ENCODE peak calls at places on chromosomes 2 and 18, in eight cellular contexts. One of them, this sample, is unnamed.
A peak's percentile ranks its signal among the peaks of the same experiment; 100 is the strongest.

GRCh38 chr2:217822296-217823252 is 180.2 kb downstream of the TNS1 start:
- DNase-seq in astrocyte of the spinal cord: no peak
- DNase-seq in tibial nerve: no peak
- DNase-seq in GM13976: no peak
- DNase-seq in GM13977: no peak
- DNase-seq in GM06990: no peak
- DNase-seq in activated CD8-positive, alpha-beta T cell treated with anti-CD3 and anti-CD28 coated beads for 36 hours: no peak
- DNase-seq in B cell: no peak
- DNase-seq in this sample: no peak

GRCh38 chr2:2613279-2614199 is 282.5 kb upstream of the MYT1L start:
- DNase-seq in astrocyte of the spinal cord: peak; percentile 89
- DNase-seq in tibial nerve: peak; percentile 61
- DNase-seq in GM13976: peak; percentile 84
- DNase-seq in GM13977: peak; percentile 70
- DNase-seq in GM06990: peak; percentile 69
- DNase-seq in activated CD8-positive, alpha-beta T cell treated with anti-CD3 and anti-CD28 coated beads for 36 hours: peak; percentile 96
- DNase-seq in B cell: peak; percentile 55
- DNase-seq in this sample: peak; percentile 84

GRCh38 chr2:33051586-33052385 is 105.0 kb downstream of the LTBP1 start:
- DNase-seq in astrocyte of the spinal cord: peak; percentile 47
- DNase-seq in tibial nerve: no peak
- DNase-seq in GM13976: no peak
- DNase-seq in GM13977: no peak
- DNase-seq in GM06990: no peak
- DNase-seq in activated CD8-positive, alpha-beta T cell treated with anti-CD3 and anti-CD28 coated beads for 36 hours: no peak
- DNase-seq in B cell: no peak
- DNase-seq in this sample: no peak

GRCh38 chr2:173851256-173851655 is 113.9 kb downstream of the SP3 start:
- DNase-seq in astrocyte of the spinal cord: peak; percentile 14
- DNase-seq in tibial nerve: no peak
- DNase-seq in GM13976: no peak
- DNase-seq in GM13977: no peak
- DNase-seq in GM06990: no peak
- DNase-seq in activated CD8-positive, alpha-beta T cell treated with anti-CD3 and anti-CD28 coated beads for 36 hours: no peak
- DNase-seq in B cell: no peak
- DNase-seq in this sample: no peak

GRCh38 chr2:152406836-152407161 is 71.8 kb downstream of the FMNL2 start:
- DNase-seq in astrocyte of the spinal cord: no peak
- DNase-seq in tibial nerve: no peak
- DNase-seq in GM13976: no peak
- DNase-seq in GM13977: no peak
- DNase-seq in GM06990: peak; percentile 25
- DNase-seq in activated CD8-positive, alpha-beta T cell treated with anti-CD3 and anti-CD28 coated beads for 36 hours: no peak
- DNase-seq in B cell: no peak
- DNase-seq in this sample: no peak

GRCh38 chr2:164840930-164841718 is 499 bp downstream of the COBLL1 start:
- DNase-seq in astrocyte of the spinal cord: peak; percentile 75
- DNase-seq in tibial nerve: peak; percentile 38
- DNase-seq in GM13976: peak; percentile 56
- DNase-seq in GM13977: peak; percentile 64
- DNase-seq in GM06990: peak; percentile 28
- DNase-seq in activated CD8-positive, alpha-beta T cell treated with anti-CD3 and anti-CD28 coated beads for 36 hours: peak; percentile 39
- DNase-seq in B cell: peak; percentile 91
- DNase-seq in this sample: peak; percentile 43

GRCh38 chr2:27375513-27376099 is 4.9 kb downstream of the ZNF513 start:
- DNase-seq in astrocyte of the spinal cord: no peak
- DNase-seq in tibial nerve: no peak
- DNase-seq in GM13976: no peak
- DNase-seq in GM13977: no peak
- DNase-seq in GM06990: no peak
- DNase-seq in activated CD8-positive, alpha-beta T cell treated with anti-CD3 and anti-CD28 coated beads for 36 hours: no peak
- DNase-seq in B cell: no peak
- DNase-seq in this sample: no peak

GRCh38 chr2:120684691-120685402 is 50.8 kb upstream of the GLI2 start:
- DNase-seq in astrocyte of the spinal cord: peak; percentile 18
- DNase-seq in tibial nerve: no peak
- DNase-seq in GM13976: no peak
- DNase-seq in GM13977: no peak
- DNase-seq in GM06990: no peak
- DNase-seq in activated CD8-positive, alpha-beta T cell treated with anti-CD3 and anti-CD28 coated beads for 36 hours: no peak
- DNase-seq in B cell: no peak
- DNase-seq in this sample: no peak

GRCh38 chr2:207473203-207473865 is 56.4 kb upstream of the CREB1 start:
- DNase-seq in astrocyte of the spinal cord: peak; percentile 90
- DNase-seq in tibial nerve: no peak
- DNase-seq in GM13976: peak; percentile 33
- DNase-seq in GM13977: peak; percentile 22
- DNase-seq in GM06990: peak; percentile 25
- DNase-seq in activated CD8-positive, alpha-beta T cell treated with anti-CD3 and anti-CD28 coated beads for 36 hours: peak; percentile 64
- DNase-seq in B cell: no peak
- DNase-seq in this sample: peak; percentile 30

GRCh38 chr2:237180987-237181386 is 95.3 kb downstream of the COPS8 start:
- DNase-seq in astrocyte of the spinal cord: no peak
- DNase-seq in tibial nerve: no peak
- DNase-seq in GM13976: no peak
- DNase-seq in GM13977: no peak
- DNase-seq in GM06990: no peak
- DNase-seq in activated CD8-positive, alpha-beta T cell treated with anti-CD3 and anti-CD28 coated beads for 36 hours: no peak
- DNase-seq in B cell: no peak
- DNase-seq in this sample: no peak

GRCh38 chr2:157415632-157416101 is 28.2 kb downstream of the CYTIP start:
- DNase-seq in astrocyte of the spinal cord: no peak
- DNase-seq in tibial nerve: no peak
- DNase-seq in GM13976: no peak
- DNase-seq in GM13977: no peak
- DNase-seq in GM06990: no peak
- DNase-seq in activated CD8-positive, alpha-beta T cell treated with anti-CD3 and anti-CD28 coated beads for 36 hours: peak; percentile 37
- DNase-seq in B cell: no peak
- DNase-seq in this sample: no peak

GRCh38 chr2:101679037-101679726 is 18.3 kb upstream of the MAP4K4 start:
- DNase-seq in astrocyte of the spinal cord: peak; percentile 86
- DNase-seq in tibial nerve: no peak
- DNase-seq in GM13976: no peak
- DNase-seq in GM13977: no peak
- DNase-seq in GM06990: no peak
- DNase-seq in activated CD8-positive, alpha-beta T cell treated with anti-CD3 and anti-CD28 coated beads for 36 hours: no peak
- DNase-seq in B cell: no peak
- DNase-seq in this sample: no peak

GRCh38 chr2:35410431-35411061 is 945.0 kb upstream of the CRIM1 start:
- DNase-seq in astrocyte of the spinal cord: peak; percentile 50
- DNase-seq in tibial nerve: no peak
- DNase-seq in GM13976: peak; percentile 29
- DNase-seq in GM13977: no peak
- DNase-seq in GM06990: no peak
- DNase-seq in activated CD8-positive, alpha-beta T cell treated with anti-CD3 and anti-CD28 coated beads for 36 hours: peak; percentile 51
- DNase-seq in B cell: peak; percentile 11
- DNase-seq in this sample: peak; percentile 35

GRCh38 chr2:35409762-35410161 is 945.8 kb upstream of the CRIM1 start:
- DNase-seq in astrocyte of the spinal cord: no peak
- DNase-seq in tibial nerve: no peak
- DNase-seq in GM13976: no peak
- DNase-seq in GM13977: no peak
- DNase-seq in GM06990: no peak
- DNase-seq in activated CD8-positive, alpha-beta T cell treated with anti-CD3 and anti-CD28 coated beads for 36 hours: no peak
- DNase-seq in B cell: no peak
- DNase-seq in this sample: no peak

GRCh38 chr2:35415282-35415681 is 940.3 kb upstream of the CRIM1 start:
- DNase-seq in astrocyte of the spinal cord: no peak
- DNase-seq in tibial nerve: no peak
- DNase-seq in GM13976: no peak
- DNase-seq in GM13977: no peak
- DNase-seq in GM06990: no peak
- DNase-seq in activated CD8-positive, alpha-beta T cell treated with anti-CD3 and anti-CD28 coated beads for 36 hours: no peak
- DNase-seq in B cell: no peak
- DNase-seq in this sample: no peak
- TF ChIP-seq CTCF in astrocyte of the spinal cord: peak; percentile 21
- TF ChIP-seq CTCF in tibial nerve: no peak
- TF ChIP-seq CTCF in GM13976: no peak
- TF ChIP-seq CTCF in GM13977: no peak
- TF ChIP-seq CTCF in GM06990: no peak
- TF ChIP-seq CTCF in activated CD8-positive, alpha-beta T cell treated with anti-CD3 and anti-CD28 coated beads for 36 hours: no peak
- TF ChIP-seq CTCF in B cell: no peak
- TF ChIP-seq CTCF in this sample: no peak

GRCh38 chr2:105369777-105370690 is 28.8 kb downstream of the FHL2 start:
- DNase-seq in astrocyte of the spinal cord: peak; percentile 81
- DNase-seq in tibial nerve: peak; percentile 82
- DNase-seq in GM13976: peak; percentile 80
- DNase-seq in GM13977: peak; percentile 73
- DNase-seq in GM06990: peak; percentile 56
- DNase-seq in activated CD8-positive, alpha-beta T cell treated with anti-CD3 and anti-CD28 coated beads for 36 hours: peak; percentile 94
- DNase-seq in B cell: peak; percentile 69
- DNase-seq in this sample: peak; percentile 81

GRCh38 chr2:105371810-105372209 is 27.0 kb downstream of the FHL2 start:
- DNase-seq in astrocyte of the spinal cord: no peak
- DNase-seq in tibial nerve: no peak
- DNase-seq in GM13976: no peak
- DNase-seq in GM13977: no peak
- DNase-seq in GM06990: no peak
- DNase-seq in activated CD8-positive, alpha-beta T cell treated with anti-CD3 and anti-CD28 coated beads for 36 hours: no peak
- DNase-seq in B cell: no peak
- DNase-seq in this sample: no peak

GRCh38 chr2:105365176-105365575 is 27.8 kb downstream of the C2orf49 start:
- DNase-seq in astrocyte of the spinal cord: no peak
- DNase-seq in tibial nerve: no peak
- DNase-seq in GM13976: no peak
- DNase-seq in GM13977: no peak
- DNase-seq in GM06990: no peak
- DNase-seq in activated CD8-positive, alpha-beta T cell treated with anti-CD3 and anti-CD28 coated beads for 36 hours: no peak
- DNase-seq in B cell: no peak
- DNase-seq in this sample: no peak

GRCh38 chr2:105371156-105371555 is 27.7 kb downstream of the FHL2 start:
- DNase-seq in astrocyte of the spinal cord: no peak
- DNase-seq in tibial nerve: no peak
- DNase-seq in GM13976: no peak
- DNase-seq in GM13977: no peak
- DNase-seq in GM06990: no peak
- DNase-seq in activated CD8-positive, alpha-beta T cell treated with anti-CD3 and anti-CD28 coated beads for 36 hours: no peak
- DNase-seq in B cell: no peak
- DNase-seq in this sample: no peak

GRCh38 chr2:105369009-105369408 is 29.8 kb downstream of the FHL2 start:
- DNase-seq in astrocyte of the spinal cord: no peak
- DNase-seq in tibial nerve: no peak
- DNase-seq in GM13976: no peak
- DNase-seq in GM13977: no peak
- DNase-seq in GM06990: no peak
- DNase-seq in activated CD8-positive, alpha-beta T cell treated with anti-CD3 and anti-CD28 coated beads for 36 hours: no peak
- DNase-seq in B cell: no peak
- DNase-seq in this sample: no peak
- TF ChIP-seq CTCF in astrocyte of the spinal cord: no peak
- TF ChIP-seq CTCF in tibial nerve: no peak
- TF ChIP-seq CTCF in GM13976: no peak
- TF ChIP-seq CTCF in GM13977: no peak
- TF ChIP-seq CTCF in GM06990: no peak
- TF ChIP-seq CTCF in activated CD8-positive, alpha-beta T cell treated with anti-CD3 and anti-CD28 coated beads for 36 hours: no peak
- TF ChIP-seq CTCF in B cell: no peak
- TF ChIP-seq CTCF in this sample: no peak

GRCh38 chr18:8367217-8367988 is 241.8 kb upstream of the RAB12 start:
- DNase-seq in astrocyte of the spinal cord: peak; percentile 18
- DNase-seq in tibial nerve: no peak
- DNase-seq in GM13976: peak; percentile 66
- DNase-seq in GM13977: peak; percentile 51
- DNase-seq in GM06990: peak; percentile 13
- DNase-seq in activated CD8-positive, alpha-beta T cell treated with anti-CD3 and anti-CD28 coated beads for 36 hours: peak; percentile 25
- DNase-seq in B cell: peak; percentile 27
- DNase-seq in this sample: peak; percentile 43

GRCh38 chr18:8365006-8365405 is 244.2 kb upstream of the RAB12 start:
- DNase-seq in astrocyte of the spinal cord: no peak
- DNase-seq in tibial nerve: no peak
- DNase-seq in GM13976: no peak
- DNase-seq in GM13977: no peak
- DNase-seq in GM06990: no peak
- DNase-seq in activated CD8-positive, alpha-beta T cell treated with anti-CD3 and anti-CD28 coated beads for 36 hours: no peak
- DNase-seq in B cell: no peak
- DNase-seq in this sample: no peak

GRCh38 chr18:8365528-8365927 is 243.7 kb upstream of the RAB12 start:
- DNase-seq in astrocyte of the spinal cord: no peak
- DNase-seq in tibial nerve: no peak
- DNase-seq in GM13976: no peak
- DNase-seq in GM13977: no peak
- DNase-seq in GM06990: no peak
- DNase-seq in activated CD8-positive, alpha-beta T cell treated with anti-CD3 and anti-CD28 coated beads for 36 hours: no peak
- DNase-seq in B cell: no peak
- DNase-seq in this sample: no peak

GRCh38 chr18:8366070-8366469 is 243.2 kb upstream of the RAB12 start:
- DNase-seq in astrocyte of the spinal cord: no peak
- DNase-seq in tibial nerve: no peak
- DNase-seq in GM13976: no peak
- DNase-seq in GM13977: no peak
- DNase-seq in GM06990: no peak
- DNase-seq in activated CD8-positive, alpha-beta T cell treated with anti-CD3 and anti-CD28 coated beads for 36 hours: no peak
- DNase-seq in B cell: no peak
- DNase-seq in this sample: no peak

DNA sequence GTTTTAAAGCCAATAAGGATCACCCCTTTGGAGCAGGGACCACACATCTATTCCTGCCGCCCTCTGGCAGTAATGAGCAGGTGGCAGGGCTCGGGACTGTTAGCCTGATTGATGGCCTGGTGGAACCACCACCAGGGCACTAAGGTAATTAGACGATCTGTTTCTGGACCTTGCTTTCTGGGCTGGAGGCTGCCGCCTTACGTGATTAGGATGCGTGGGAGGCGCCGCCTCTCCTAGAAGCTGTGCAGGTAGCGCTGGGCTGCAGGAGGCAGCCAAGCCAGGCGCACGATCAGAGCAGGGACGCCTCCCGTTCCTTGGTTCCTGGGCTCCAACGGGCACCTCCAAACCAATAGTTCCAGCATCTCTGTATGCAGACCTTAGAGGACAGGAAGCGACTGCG is 242.6 kb upstream of the RAB12 start:
- DNase-seq in astrocyte of the spinal cord: no peak
- DNase-seq in tibial nerve: no peak
- DNase-seq in GM13976: no peak
- DNase-seq in GM13977: no peak
- DNase-seq in GM06990: no peak
- DNase-seq in activated CD8-positive, alpha-beta T cell treated with anti-CD3 and anti-CD28 coated beads for 36 hours: no peak
- DNase-seq in B cell: no peak
- DNase-seq in this sample: no peak
- TF ChIP-seq CTCF in astrocyte of the spinal cord: no peak
- TF ChIP-seq CTCF in tibial nerve: no peak
- TF ChIP-seq CTCF in GM13976: no peak
- TF ChIP-seq CTCF in GM13977: no peak
- TF ChIP-seq CTCF in GM06990: no peak
- TF ChIP-seq CTCF in activated CD8-positive, alpha-beta T cell treated with anti-CD3 and anti-CD28 coated beads for 36 hours: no peak
- TF ChIP-seq CTCF in B cell: no peak
- TF ChIP-seq CTCF in this sample: no peak

DNA sequence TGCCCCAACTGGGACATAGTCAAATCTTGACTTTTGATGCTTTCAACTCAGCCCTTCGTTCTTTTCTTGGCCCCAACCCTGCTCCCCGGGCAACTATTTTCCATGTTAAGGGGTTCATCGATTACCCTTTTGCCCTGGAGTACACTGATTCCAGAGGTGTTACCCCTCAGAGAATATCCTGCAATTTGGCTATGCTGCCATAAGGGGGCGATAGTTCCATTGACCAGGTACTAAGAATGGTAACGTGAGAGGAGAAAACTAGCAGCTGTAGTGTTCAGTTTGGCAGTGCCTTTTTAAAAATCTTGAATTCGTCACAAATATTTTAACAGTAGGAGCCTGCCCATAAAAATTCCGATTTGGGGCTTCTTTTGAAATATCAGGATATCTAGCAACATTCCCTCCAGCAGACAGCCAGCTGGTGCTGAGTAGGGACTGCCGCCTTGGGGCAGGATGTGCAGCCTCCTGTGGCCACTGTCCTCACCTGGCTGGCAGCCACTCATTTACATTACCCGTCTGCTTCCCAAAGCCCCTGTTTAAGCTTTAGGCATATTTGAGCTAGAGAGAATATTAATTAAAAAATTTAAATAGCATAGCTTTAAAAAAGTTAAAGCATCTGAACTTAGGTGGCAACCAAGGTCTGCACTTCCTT is 146.3 kb upstream of the SKOR2 start:
- DNase-seq in astrocyte of the spinal cord: no peak
- DNase-seq in tibial nerve: no peak
- DNase-seq in GM13976: peak; percentile 49
- DNase-seq in GM13977: peak; percentile 60
- DNase-seq in GM06990: no peak
- DNase-seq in activated CD8-positive, alpha-beta T cell treated with anti-CD3 and anti-CD28 coated beads for 36 hours: peak; percentile 49
- DNase-seq in B cell: no peak
- DNase-seq in this sample: peak; percentile 51
- TF ChIP-seq CTCF in astrocyte of the spinal cord: peak; percentile 20
- TF ChIP-seq CTCF in tibial nerve: peak; percentile 9
- TF ChIP-seq CTCF in GM13976: peak; percentile 19
- TF ChIP-seq CTCF in GM13977: peak; percentile 55
- TF ChIP-seq CTCF in GM06990: peak; percentile 64
- TF ChIP-seq CTCF in activated CD8-positive, alpha-beta T cell treated with anti-CD3 and anti-CD28 coated beads for 36 hours: peak; percentile 59
- TF ChIP-seq CTCF in B cell: no peak
- TF ChIP-seq CTCF in this sample: peak; percentile 31

This sample was measured in GM10248.